ENCODE peak calls at places on chromosomes 6 and 20, in eight cellular contexts. U is hepatocyte, J is trophoblast cell, H is GM23248, Z is HCT116, E is GM23338, V is PC-3, I is neural progenitor cell. Q is an unnamed sample.

GRCh38 chr6:35161776-35162607 is 20.9 kb upstream of the TCP11 start:
- DNase-seq in U (no peak), J (no peak), H (no peak), Z (no peak), E (no peak), V (no peak), I (no peak), Q (no peak)

GRCh38 chr6:132505158-132505557 is 7.8 kb downstream of the STX7 start:
- DNase-seq in U (no peak), J (no peak), H (no peak), Z (no peak), E (no peak), V (no peak), I (no peak), Q (no peak)

GRCh38 chr6:132060591-132060990 is 109.4 kb upstream of the CCN2 start:
- DNase-seq in U (peak; percentile 63), J (no peak), H (peak; percentile 87), Z (no peak), E (no peak), V (peak; percentile 82), I (no peak), Q (peak; percentile 27)

GRCh38 chr20:48295966-48296421 is 510.7 kb upstream of the SULF2 start:
- DNase-seq in U (peak; percentile 40), J (peak; percentile 30), H (peak; percentile 82), Z (no peak), E (peak; percentile 41), V (no peak), I (peak; percentile 22), Q (peak; percentile 33)

GRCh38 chr6:156599977-156600647 is 177.1 kb upstream of the ARID1B start:
- DNase-seq in U (peak; percentile 27), J (no peak), H (no peak), Z (no peak), E (no peak), V (no peak), I (no peak), Q (no peak)

GRCh38 chr6:154471609-154472362 is 38.7 kb downstream of the CNKSR3 start:
- DNase-seq in U (no peak), J (no peak), H (no peak), Z (no peak), E (no peak), V (no peak), I (no peak), Q (no peak)

GRCh38 chr6:111485316-111485715 is 2.3 kb upstream of the REV3L start:
- DNase-seq in U (no peak), J (no peak), H (no peak), Z (no peak), E (no peak), V (no peak), I (no peak), Q (no peak)

GRCh38 chr6:107511410-107512070 is 21.6 kb downstream of the SOBP start:
- DNase-seq in U (no peak), J (no peak), H (no peak), Z (no peak), E (no peak), V (no peak), I (no peak), Q (no peak)

GRCh38 chr20:24607402-24607801 is 138.0 kb downstream of the SYNDIG1 start:
- DNase-seq in U (no peak), J (no peak), H (no peak), Z (no peak), E (no peak), V (no peak), I (no peak), Q (no peak)

GRCh38 chr6:166768761-166769160 is 141.7 kb upstream of the RPS6KA2 start:
- DNase-seq in U (no peak), J (no peak), H (no peak), Z (no peak), E (no peak), V (no peak), I (no peak), Q (no peak)

GRCh38 chr6:31822038-31822821 is 5.3 kb upstream of the HSPA1B start:
- DNase-seq in U (peak; percentile 88), J (peak; percentile 59), H (peak; percentile 90), Z (no peak), E (peak; percentile 82), V (peak; percentile 92), I (peak; percentile 67), Q (peak; percentile 96)

GRCh38 chr20:32743237-32744112 is at the start of gene COMMD7:
- DNase-seq in U (peak; percentile 83), J (peak; percentile 58), H (peak; percentile 78), Z (no peak), E (peak; percentile 95), V (peak; percentile 59), I (peak; percentile 75), Q (no peak)

GRCh38 chr20:12970372-12970821 is 38.4 kb upstream of the SPTLC3 start:
- DNase-seq in U (peak; percentile 60), J (peak; percentile 25), H (peak; percentile 71), Z (no peak), E (peak; percentile 58), V (peak; percentile 84), I (peak; percentile 56), Q (no peak)

GRCh38 chr20:63246490-63247284 is 7.6 kb downstream of the NKAIN4 start:
- DNase-seq in U (no peak), J (no peak), H (peak; percentile 28), Z (no peak), E (peak; percentile 75), V (peak; percentile 19), I (no peak), Q (no peak)

GRCh38 chr6:132483779-132484679 is 28.9 kb downstream of the STX7 start:
- DNase-seq in U (peak; percentile 76), J (peak; percentile 23), H (peak; percentile 80), Z (peak; percentile 47), E (peak; percentile 78), V (peak; percentile 77), I (peak; percentile 72), Q (peak; percentile 53)

DNA sequence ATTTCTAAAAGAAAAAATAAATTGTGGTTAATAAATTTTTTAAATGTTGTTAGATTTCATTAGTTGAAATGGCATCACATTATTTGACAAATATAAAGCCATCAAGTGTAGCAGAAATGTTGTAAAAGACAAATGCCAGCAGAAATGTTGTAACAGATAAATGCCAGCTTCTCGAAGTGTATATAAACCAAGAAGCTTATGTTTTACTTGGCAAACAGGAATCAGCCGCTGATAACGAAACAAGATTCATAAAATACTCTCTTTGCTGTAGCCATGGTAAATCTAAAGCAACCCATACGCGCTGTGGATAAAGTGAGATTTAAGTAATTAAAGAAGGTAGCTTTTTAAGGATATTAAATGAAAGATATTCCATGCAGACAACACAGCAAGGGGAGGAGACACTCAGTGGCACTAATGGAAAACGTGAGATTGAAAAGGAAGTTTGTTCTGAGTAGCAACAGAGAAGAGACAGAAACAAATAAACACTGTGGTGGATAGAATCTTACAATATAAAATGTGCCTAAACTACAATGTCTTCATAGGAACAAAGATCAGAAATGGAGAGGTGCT is 29.6 kb downstream of the BTBD9 start:
- DNase-seq in U (no peak), J (no peak), H (no peak), Z (no peak), E (no peak), V (no peak), I (no peak), Q (no peak)
- H3K4me2 ChIP-seq in U (peak overlapping the region; percentile 39), J (no peak overlapping the region), H (no peak overlapping the region), Z (no peak overlapping the region), E (no peak overlapping the region), V (no peak overlapping the region), I (no peak overlapping the region), Q (no peak overlapping the region)

GRCh38 chr20:51583499-51583898 is 41.0 kb upstream of the NFATC2 start:
- DNase-seq in U (no peak), J (no peak), H (no peak), Z (no peak), E (peak; percentile 28), V (no peak), I (no peak), Q (no peak)
- H3K27me3 ChIP-seq in U (no peaks in the 10 kb centered on the region), J (no peaks in the 10 kb centered on the region), H (no peaks in the 10 kb centered on the region), Z (no peaks in the 10 kb centered on the region), E (no peaks in the 10 kb centered on the region), V (no peaks in the 10 kb centered on the region), I (no peaks in the 10 kb centered on the region), Q (no peaks in the 10 kb centered on the region)

GRCh38 chr6:45558858-45559257 is 181.1 kb upstream of the SUPT3H start:
- DNase-seq in U (no peak), J (no peak), H (no peak), Z (no peak), E (no peak), V (no peak), I (no peak), Q (no peak)
- H3K4me2 ChIP-seq in U (no peak overlapping the region), J (no peak overlapping the region), H (no peak overlapping the region), Z (no peak overlapping the region), E (no peak overlapping the region), V (no peak overlapping the region), I (no peak overlapping the region), Q (no peak overlapping the region)

GRCh38 chr6:33841868-33842267 is 38.1 kb upstream of the MLN start:
- DNase-seq in U (no peak), J (no peak), H (no peak), Z (no peak), E (no peak), V (no peak), I (no peak), Q (no peak)
- H3K27me3 ChIP-seq in U (no peaks in the 10 kb centered on the region), J (no peaks in the 10 kb centered on the region), H (no peaks in the 10 kb centered on the region), Z (no peaks in the 10 kb centered on the region), E (no peaks in the 10 kb centered on the region), V (no peaks in the 10 kb centered on the region), I (no peaks in the 10 kb centered on the region), Q (no peaks in the 10 kb centered on the region)

GRCh38 chr6:26156105-26156849 is 69.0 kb downstream of the HFE start:
- DNase-seq in U (peak; percentile 94), J (peak; percentile 85), H (peak; percentile 95), Z (peak; percentile 73), E (peak; percentile 80), V (peak; percentile 95), I (peak; percentile 93), Q (peak; percentile 71)

GRCh38 chr6:26158581-26159416 is 71.6 kb downstream of the HFE start:
- DNase-seq in U (peak; percentile 66), J (peak; percentile 48), H (peak; percentile 79), Z (no peak), E (peak; percentile 35), V (peak; percentile 64), I (no peak), Q (peak; percentile 68)

GRCh38 chr6:26156850-26157149 is 69.6 kb downstream of the HFE start:
- DNase-seq in U (no peak), J (no peak), H (no peak), Z (no peak), E (no peak), V (no peak), I (no peak), Q (no peak)

GRCh38 chr6:26157838-26158580 is 70.8 kb downstream of the HFE start:
- DNase-seq in U (peak; percentile 93), J (peak; percentile 90), H (peak; percentile 97), Z (peak; percentile 99), E (peak; percentile 97), V (peak; percentile 98), I (peak; percentile 91), Q (peak; percentile 90)

DNA sequence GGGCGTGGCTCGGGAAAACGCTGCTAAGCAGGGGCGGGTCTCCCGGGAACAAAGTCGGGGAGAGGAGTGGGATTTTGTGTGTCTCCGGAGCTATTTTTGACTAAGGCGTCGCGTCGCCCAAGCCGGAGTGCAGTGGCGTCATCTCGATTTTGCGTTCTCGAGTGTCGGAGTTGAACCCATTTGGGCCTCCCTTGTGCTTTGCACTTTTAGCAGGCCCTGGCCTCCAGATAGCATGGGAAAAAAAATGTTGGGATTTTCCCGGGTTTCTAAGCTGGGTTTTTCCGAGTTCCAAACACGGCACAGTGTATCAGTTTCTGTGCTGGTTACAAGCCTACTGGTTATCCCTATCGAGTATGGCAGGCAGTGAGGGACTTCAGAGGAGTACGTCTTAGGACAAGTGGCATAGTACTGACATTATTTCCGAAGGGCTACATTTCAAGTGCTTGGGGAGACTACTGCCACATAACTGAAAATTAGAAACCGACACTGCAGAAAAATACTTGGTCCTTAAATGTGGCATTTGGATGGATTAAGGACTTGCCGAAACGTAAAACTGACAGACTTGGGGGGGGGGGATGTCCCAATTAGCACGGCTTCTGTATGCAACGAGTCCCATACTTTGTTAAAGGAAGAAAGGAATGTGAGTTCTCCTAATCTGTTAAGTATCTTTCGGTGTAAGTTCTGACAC is 70.1 kb downstream of the HFE start:
- DNase-seq in U (peak; percentile 81), J (peak; percentile 88), H (peak; percentile 75), Z (no peak), E (peak; percentile 83), V (no peak), I (peak; percentile 92), Q (peak; percentile 58)
- H3K4me2 ChIP-seq in U (peak overlapping the region; percentile 95), J (peak overlapping the region; percentile 95), H (peak overlapping the region; percentile 85), Z (peak overlapping the region; percentile 91), E (peak overlapping the region; percentile 76), V (peak overlapping the region; percentile 90), I (peak overlapping the region; percentile 86), Q (peak overlapping the region; percentile 94)